ENCODE peak calls at places on chromosomes 12 and 14, in six cellular contexts. One of them, this sample, is unnamed.

GRCh38 chr12:116990971-116991966 is 80.5 kb downstream of the FBXW8 start:
- DNase-seq in tibial artery: no peak
- DNase-seq in fibroblast of the aortic adventitia: peak
- DNase-seq in spleen: no peak
- DNase-seq in GM12864: no peak
- DNase-seq in MM.1S: no peak
- DNase-seq in this sample: no peak

GRCh38 chr12:57182918-57183575 is 33.5 kb upstream of the NXPH4 start:
- DNase-seq in tibial artery: peak
- DNase-seq in fibroblast of the aortic adventitia: peak
- DNase-seq in spleen: peak
- DNase-seq in GM12864: peak
- DNase-seq in MM.1S: peak
- DNase-seq in this sample: peak

GRCh38 chr14:63404906-63405305 is 86.2 kb upstream of the GPHB5 start:
- DNase-seq in tibial artery: no peak
- DNase-seq in fibroblast of the aortic adventitia: no peak
- DNase-seq in spleen: no peak
- DNase-seq in GM12864: no peak
- DNase-seq in MM.1S: no peak
- DNase-seq in this sample: no peak

GRCh38 chr12:72622556-72622955 is 350.4 kb downstream of the TRHDE start:
- DNase-seq in tibial artery: no peak
- DNase-seq in fibroblast of the aortic adventitia: no peak
- DNase-seq in spleen: no peak
- DNase-seq in GM12864: no peak
- DNase-seq in MM.1S: no peak
- DNase-seq in this sample: no peak

GRCh38 chr12:4974217-4974616 is 64.5 kb downstream of the KCNA1 start:
- DNase-seq in tibial artery: no peak
- DNase-seq in fibroblast of the aortic adventitia: no peak
- DNase-seq in spleen: no peak
- DNase-seq in GM12864: no peak
- DNase-seq in MM.1S: no peak
- DNase-seq in this sample: no peak

GRCh38 chr14:52835122-52835903 is 43.9 kb upstream of the GNPNAT1 start:
- DNase-seq in tibial artery: no peak
- DNase-seq in fibroblast of the aortic adventitia: peak
- DNase-seq in spleen: no peak
- DNase-seq in GM12864: no peak
- DNase-seq in MM.1S: no peak
- DNase-seq in this sample: peak

GRCh38 chr14:94309721-94310120 is 13.4 kb downstream of the SERPINA6 start:
- DNase-seq in tibial artery: no peak
- DNase-seq in fibroblast of the aortic adventitia: no peak
- DNase-seq in spleen: no peak
- DNase-seq in GM12864: no peak
- DNase-seq in MM.1S: no peak
- DNase-seq in this sample: no peak

GRCh38 chr12:31991815-31992214 is 32.6 kb downstream of the RESF1 start:
- DNase-seq in tibial artery: no peak
- DNase-seq in fibroblast of the aortic adventitia: no peak
- DNase-seq in spleen: no peak
- DNase-seq in GM12864: no peak
- DNase-seq in MM.1S: no peak
- DNase-seq in this sample: peak

GRCh38 chr14:50658203-50658602 is 9.9 kb downstream of the SAV1 start:
- DNase-seq in tibial artery: no peak
- DNase-seq in fibroblast of the aortic adventitia: peak
- DNase-seq in spleen: no peak
- DNase-seq in GM12864: no peak
- DNase-seq in MM.1S: no peak
- DNase-seq in this sample: peak

GRCh38 chr12:108320503-108321293 is 18.4 kb downstream of the CMKLR1 start:
- DNase-seq in tibial artery: no peak
- DNase-seq in fibroblast of the aortic adventitia: no peak
- DNase-seq in spleen: no peak
- DNase-seq in GM12864: peak
- DNase-seq in MM.1S: no peak
- DNase-seq in this sample: no peak

GRCh38 chr12:15928345-15928744 is 17.2 kb downstream of the DERA start:
- DNase-seq in tibial artery: no peak
- DNase-seq in fibroblast of the aortic adventitia: peak
- DNase-seq in spleen: no peak
- DNase-seq in GM12864: no peak
- DNase-seq in MM.1S: no peak
- DNase-seq in this sample: peak

GRCh38 chr14:33967138-33967537 is 16.3 kb upstream of the EGLN3 start:
- DNase-seq in tibial artery: no peak
- DNase-seq in fibroblast of the aortic adventitia: no peak
- DNase-seq in spleen: no peak
- DNase-seq in GM12864: no peak
- DNase-seq in MM.1S: no peak
- DNase-seq in this sample: no peak

GRCh38 chr12:59736786-59737185 is 141.0 kb downstream of the SLC16A7 start:
- DNase-seq in tibial artery: no peak
- DNase-seq in fibroblast of the aortic adventitia: peak
- DNase-seq in spleen: no peak
- DNase-seq in GM12864: no peak
- DNase-seq in MM.1S: no peak
- DNase-seq in this sample: peak

GRCh38 chr14:60515696-60516284 is 6.8 kb downstream of the SIX6 start:
- DNase-seq in tibial artery: peak
- DNase-seq in fibroblast of the aortic adventitia: no peak
- DNase-seq in spleen: no peak
- DNase-seq in GM12864: no peak
- DNase-seq in MM.1S: no peak
- DNase-seq in this sample: no peak

GRCh38 chr14:55583942-55584468 is 4.0 kb downstream of the KTN1 start:
- DNase-seq in tibial artery: no peak
- DNase-seq in fibroblast of the aortic adventitia: no peak
- DNase-seq in spleen: no peak
- DNase-seq in GM12864: no peak
- DNase-seq in MM.1S: no peak
- DNase-seq in this sample: no peak

GRCh38 chr12:81992461-81992860 is 233.3 kb upstream of the PPFIA2 start:
- DNase-seq in tibial artery: no peak
- DNase-seq in fibroblast of the aortic adventitia: no peak
- DNase-seq in spleen: no peak
- DNase-seq in GM12864: no peak
- DNase-seq in MM.1S: no peak
- DNase-seq in this sample: peak

GRCh38 chr14:94179244-94179643 is 5.1 kb downstream of the PPP4R4 start:
- DNase-seq in tibial artery: no peak
- DNase-seq in fibroblast of the aortic adventitia: no peak
- DNase-seq in spleen: no peak
- DNase-seq in GM12864: no peak
- DNase-seq in MM.1S: no peak
- DNase-seq in this sample: no peak

GRCh38 chr12:57465030-57465746 is 5.6 kb downstream of the GLI1 start:
- DNase-seq in tibial artery: no peak
- DNase-seq in fibroblast of the aortic adventitia: no peak
- DNase-seq in spleen: peak
- DNase-seq in GM12864: no peak
- DNase-seq in MM.1S: no peak
- DNase-seq in this sample: no peak

GRCh38 chr14:105420141-105420975 is 731 bp downstream of the MTA1 start:
- DNase-seq in tibial artery: no peak
- DNase-seq in fibroblast of the aortic adventitia: no peak
- DNase-seq in spleen: no peak
- DNase-seq in GM12864: no peak
- DNase-seq in MM.1S: no peak
- DNase-seq in this sample: no peak

GRCh38 chr14:69079188-69079742 is 73.7 kb downstream of the DCAF5 start:
- DNase-seq in tibial artery: no peak
- DNase-seq in fibroblast of the aortic adventitia: peak
- DNase-seq in spleen: no peak
- DNase-seq in GM12864: no peak
- DNase-seq in MM.1S: no peak
- DNase-seq in this sample: peak

GRCh38 chr14:95796846-95797245 is 79.8 kb upstream of the TUNAR start:
- DNase-seq in tibial artery: no peak
- DNase-seq in fibroblast of the aortic adventitia: no peak
- DNase-seq in spleen: no peak
- DNase-seq in GM12864: no peak
- DNase-seq in MM.1S: no peak
- DNase-seq in this sample: no peak

GRCh38 chr12:121748218-121748570 is 35.6 kb downstream of the TMEM120B start:
- DNase-seq in tibial artery: no peak
- DNase-seq in fibroblast of the aortic adventitia: no peak
- DNase-seq in spleen: no peak
- DNase-seq in GM12864: no peak
- DNase-seq in MM.1S: no peak
- DNase-seq in this sample: no peak

GRCh38 chr12:26466709-26467108 is 271.3 kb downstream of the SSPN start:
- DNase-seq in tibial artery: no peak
- DNase-seq in fibroblast of the aortic adventitia: no peak
- DNase-seq in spleen: no peak
- DNase-seq in GM12864: no peak
- DNase-seq in MM.1S: no peak
- DNase-seq in this sample: no peak

DNA sequence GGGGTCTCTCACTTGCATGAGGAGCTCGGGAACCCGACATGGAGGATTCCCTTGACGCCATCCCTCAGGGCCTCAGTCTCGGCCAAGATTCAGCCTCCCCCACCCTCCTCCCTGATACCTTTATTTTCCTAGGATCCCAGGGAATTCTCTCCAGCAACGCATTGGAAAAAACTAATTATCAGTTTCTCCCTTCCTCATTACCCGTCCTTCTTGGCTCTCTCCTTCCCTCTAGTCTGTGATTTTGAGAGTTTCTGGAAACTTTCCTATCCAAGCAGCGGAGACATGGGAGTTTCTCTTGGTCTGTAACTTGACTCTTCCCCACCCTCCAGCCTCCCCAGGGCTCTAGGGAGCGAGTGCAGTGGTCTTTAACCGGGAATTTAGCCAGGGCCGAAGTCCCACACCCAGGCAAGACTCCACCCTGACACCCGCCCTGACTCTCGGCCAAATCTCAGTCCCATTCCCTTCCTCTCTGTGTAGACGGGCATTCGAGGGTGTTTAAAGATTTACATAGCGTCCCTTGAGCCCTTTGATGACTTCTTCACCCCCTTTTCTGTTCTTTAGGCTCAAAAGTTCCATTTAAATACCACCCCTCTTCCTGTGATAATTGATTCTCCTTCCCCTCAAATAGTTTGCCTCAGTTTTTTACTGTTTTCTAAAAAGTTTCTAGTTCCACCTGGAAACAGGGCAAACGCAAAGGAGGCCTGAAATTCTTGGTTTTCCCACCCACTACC is 6.7 kb downstream of the HOXC5 start:
- DNase-seq in tibial artery: peak
- DNase-seq in fibroblast of the aortic adventitia: peak
- DNase-seq in spleen: no peak
- DNase-seq in GM12864: no peak
- DNase-seq in MM.1S: no peak
- DNase-seq in this sample: no peak
- H3K4me3 ChIP-seq in tibial artery: peak
- H3K4me3 ChIP-seq in fibroblast of the aortic adventitia: no peak
- H3K4me3 ChIP-seq in spleen: no peak
- H3K4me3 ChIP-seq in GM12864: no peak
- H3K4me3 ChIP-seq in MM.1S: peak
- H3K4me3 ChIP-seq in this sample: no peak

DNA sequence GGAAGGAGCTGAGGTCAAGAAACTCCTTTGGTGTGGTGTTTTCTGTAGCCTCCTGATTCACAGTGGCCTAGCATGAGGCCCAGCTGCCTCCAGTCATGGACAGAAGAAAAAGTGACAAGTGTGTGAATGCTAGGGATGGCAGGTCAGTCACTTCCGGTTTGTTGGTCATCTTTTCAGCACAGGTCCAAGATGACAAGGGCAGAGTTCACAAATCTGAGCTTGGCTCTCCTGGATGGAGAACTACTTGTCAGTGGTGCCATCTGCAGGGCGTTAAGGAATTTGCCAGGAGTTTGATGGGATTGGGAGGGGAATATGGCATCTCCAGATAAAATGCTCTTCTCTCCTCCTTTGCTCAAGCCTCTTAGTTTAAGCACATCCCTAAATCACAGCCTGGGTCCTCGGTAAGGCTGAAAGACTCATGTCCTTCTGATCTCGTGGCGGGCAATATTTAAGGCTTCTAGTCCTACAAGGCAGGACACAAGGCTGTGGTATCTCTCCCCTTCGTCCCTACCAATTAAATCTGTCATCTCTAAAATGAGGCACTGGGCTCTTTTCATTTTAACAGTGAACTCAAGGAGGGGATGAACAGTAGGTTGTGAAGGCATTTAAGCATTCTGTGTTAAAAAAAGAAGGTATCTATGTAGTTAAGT is 10.0 kb downstream of the TUBA1B start:
- DNase-seq in tibial artery: no peak
- DNase-seq in fibroblast of the aortic adventitia: peak
- DNase-seq in spleen: no peak
- DNase-seq in GM12864: no peak
- DNase-seq in MM.1S: no peak
- DNase-seq in this sample: peak
- TF ChIP-seq CTCF in tibial artery: peak
- TF ChIP-seq CTCF in fibroblast of the aortic adventitia: peak
- TF ChIP-seq CTCF in spleen: peak
- TF ChIP-seq CTCF in GM12864: peak
- TF ChIP-seq CTCF in MM.1S: peak
- TF ChIP-seq CTCF in this sample: peak

GRCh38 chr12:104137902-104138746 is at the start of gene NFYB:
- DNase-seq in tibial artery: peak
- DNase-seq in fibroblast of the aortic adventitia: peak
- DNase-seq in spleen: peak
- DNase-seq in GM12864: peak
- DNase-seq in MM.1S: peak
- DNase-seq in this sample: peak

GRCh38 chr12:104137175-104137901 is 672 bp downstream of the NFYB start:
- DNase-seq in tibial artery: peak
- DNase-seq in fibroblast of the aortic adventitia: peak
- DNase-seq in spleen: peak
- DNase-seq in GM12864: peak
- DNase-seq in MM.1S: peak
- DNase-seq in this sample: peak

GRCh38 chr12:104142543-104142942 is 4.5 kb upstream of the NFYB start:
- DNase-seq in tibial artery: no peak
- DNase-seq in fibroblast of the aortic adventitia: no peak
- DNase-seq in spleen: no peak
- DNase-seq in GM12864: no peak
- DNase-seq in MM.1S: no peak
- DNase-seq in this sample: no peak

GRCh38 chr12:104136577-104136976 is 1.4 kb downstream of the NFYB start:
- DNase-seq in tibial artery: no peak
- DNase-seq in fibroblast of the aortic adventitia: peak
- DNase-seq in spleen: no peak
- DNase-seq in GM12864: no peak
- DNase-seq in MM.1S: no peak
- DNase-seq in this sample: no peak

GRCh38 chr12:104138747-104139186 is 757 bp upstream of the NFYB start:
- DNase-seq in tibial artery: peak
- DNase-seq in fibroblast of the aortic adventitia: peak
- DNase-seq in spleen: no peak
- DNase-seq in GM12864: no peak
- DNase-seq in MM.1S: no peak
- DNase-seq in this sample: no peak
- H3K4me3 ChIP-seq in tibial artery: peak
- H3K4me3 ChIP-seq in fibroblast of the aortic adventitia: peak
- H3K4me3 ChIP-seq in spleen: peak
- H3K4me3 ChIP-seq in GM12864: no peak
- H3K4me3 ChIP-seq in MM.1S: peak
- H3K4me3 ChIP-seq in this sample: no peak

GRCh38 chr14:67680941-67681340 is 6.5 kb upstream of the VTI1B start:
- DNase-seq in tibial artery: no peak
- DNase-seq in fibroblast of the aortic adventitia: no peak
- DNase-seq in spleen: no peak
- DNase-seq in GM12864: no peak
- DNase-seq in MM.1S: no peak
- DNase-seq in this sample: no peak
- TF ChIP-seq CTCF in tibial artery: no peak
- TF ChIP-seq CTCF in fibroblast of the aortic adventitia: no peak
- TF ChIP-seq CTCF in spleen: no peak
- TF ChIP-seq CTCF in GM12864: no peak
- TF ChIP-seq CTCF in MM.1S: no peak
- TF ChIP-seq CTCF in this sample: no peak

This sample was measured in bronchial epithelial cell.